ENCODE peak calls at places on chromosomes 16 and 17, in seven cellular contexts. C is effector CD4-positive, alpha-beta T cell; T is NCI-H146; K is neural progenitor cell; D is T-helper 1 cell; B is Ammon's horn; H is AG10803. I is an unnamed sample.
A peak's percentile ranks its signal among the peaks of the same experiment; 100 is the strongest.

GRCh38 chr16:56399047-56399446 is 26.3 kb downstream of the AMFR start:
- DNase-seq in C (no peak), T (no peak), K (no peak), D (no peak), B (no peak), H (no peak), I (no peak)

GRCh38 chr16:89051521-89052166 is 42.0 kb upstream of the ACSF3 start:
- DNase-seq in C (no peak), T (no peak), K (no peak), D (no peak), B (no peak), H (no peak), I (peak; percentile 67)

GRCh38 chr17:77373298-77374169 is 232.8 kb downstream of the SEC14L1 start:
- DNase-seq in C (no peak), T (peak; percentile 21), K (peak; percentile 78), D (no peak), B (no peak), H (no peak), I (peak; percentile 90)

GRCh38 chr17:63950940-63951907 is 19.1 kb upstream of the CD79B start:
- DNase-seq in C (no peak), T (peak; percentile 52), K (no peak), D (no peak), B (no peak), H (no peak), I (no peak)

GRCh38 chr17:14756469-14756868 is 455.6 kb downstream of the HS3ST3B1 start:
- DNase-seq in C (no peak), T (no peak), K (no peak), D (no peak), B (no peak), H (no peak), I (no peak)

GRCh38 chr17:17435323-17435722 is 41.5 kb upstream of the MED9 start:
- DNase-seq in C (no peak), T (no peak), K (no peak), D (no peak), B (no peak), H (peak; percentile 62), I (no peak)

GRCh38 chr17:70523407-70523806 is 354.1 kb downstream of the KCNJ2 start:
- DNase-seq in C (no peak), T (no peak), K (no peak), D (no peak), B (no peak), H (no peak), I (no peak)

GRCh38 chr17:7413346-7413985 is 5.8 kb downstream of the NLGN2 start:
- DNase-seq in C (no peak), T (no peak), K (no peak), D (no peak), B (no peak), H (peak; percentile 56), I (no peak)

GRCh38 chr17:41869426-41869825 is 4.2 kb upstream of the KLHL11 start:
- DNase-seq in C (no peak), T (no peak), K (no peak), D (no peak), B (no peak), H (no peak), I (no peak)

GRCh38 chr17:81189670-81190530 is 23.9 kb upstream of the AATK start:
- DNase-seq in C (no peak), T (no peak), K (peak; percentile 49), D (no peak), B (peak; percentile 47), H (no peak), I (no peak)

GRCh38 chr16:49932943-49933342 is 77.0 kb upstream of the ZNF423 start:
- DNase-seq in C (no peak), T (no peak), K (no peak), D (no peak), B (no peak), H (peak; percentile 45), I (no peak)

GRCh38 chr17:15490634-15491261 is 23.3 kb upstream of the CDRT4 start:
- DNase-seq in C (no peak), T (no peak), K (peak; percentile 59), D (no peak), B (peak; percentile 85), H (peak; percentile 71), I (peak; percentile 87)

GRCh38 chr17:1649844-1650409 is at the start of gene RILP:
- DNase-seq in C (no peak), T (no peak), K (no peak), D (no peak), B (peak; percentile 50), H (peak; percentile 25), I (peak; percentile 94)

GRCh38 chr17:74432484-74433391 is 850 bp downstream of the GPRC5C start:
- DNase-seq in C (no peak), T (no peak), K (peak; percentile 69), D (no peak), B (no peak), H (no peak), I (peak; percentile 77)

I was measured in kidney.